ENCODE peak calls at places on chromosomes 16 and 17, in four cellular contexts. M is SK-N-SH, Y is HepG2, U is GM12878. A is an unnamed sample.

GRCh38 chr16:82033006-82033405 is 2.0 kb upstream of the HSD17B2 start:
- DNase-seq in M (no peak), Y (no peak), U (no peak), A (no peak)

GRCh38 chr16:49659356-49659755 is 196.6 kb downstream of the ZNF423 start:
- DNase-seq in M (no peak), Y (no peak), U (no peak), A (no peak)

GRCh38 chr17:78970834-78971763 is 8.6 kb downstream of the LGALS3BP start:
- DNase-seq in M (peak; percentile 93), Y (peak; percentile 81), U (no peak), A (peak; percentile 91)

GRCh38 chr17:63622571-63623390 is 564 bp downstream of the MAP3K3 start:
- DNase-seq in M (peak; percentile 94), Y (peak; percentile 49), U (no peak), A (peak; percentile 88)

GRCh38 chr17:22266231-22266630 is 573.9 kb downstream of the KCNJ18 start:
- DNase-seq in M (peak; percentile 71), Y (no peak), U (no peak), A (no peak)

GRCh38 chr16:75306102-75306762 is 54.8 kb upstream of the BCAR1 start:
- DNase-seq in M (no peak), Y (peak; percentile 95), U (no peak), A (peak; percentile 88)

GRCh38 chr16:89374393-89374948 is 115.9 kb downstream of the ANKRD11 start:
- DNase-seq in M (peak; percentile 79), Y (no peak), U (no peak), A (peak; percentile 31)

GRCh38 chr17:20241855-20242254 is 225.5 kb downstream of the LGALS9B start:
- DNase-seq in M (no peak), Y (no peak), U (no peak), A (no peak)

GRCh38 chr17:7259555-7259889 is 2.8 kb downstream of the CLDN7 start:
- DNase-seq in M (no peak), Y (no peak), U (no peak), A (no peak)

GRCh38 chr17:67218385-67218950 is 26.5 kb downstream of the HELZ start:
- DNase-seq in M (no peak), Y (no peak), U (no peak), A (no peak)

GRCh38 chr16:80932725-80933124 is 74.0 kb downstream of the CMC2 start:
- DNase-seq in M (peak; percentile 37), Y (no peak), U (no peak), A (no peak)

GRCh38 chr16:50637716-50638602 is 43.2 kb downstream of the SNX20 start:
- DNase-seq in M (no peak), Y (no peak), U (no peak), A (no peak)

GRCh38 chr16:24685539-24686432 is 43.7 kb upstream of the TNRC6A start:
- DNase-seq in M (peak; percentile 78), Y (peak; percentile 85), U (no peak), A (peak; percentile 58)

GRCh38 chr16:66081967-66082366 is 284.5 kb upstream of the CDH5 start:
- DNase-seq in M (no peak), Y (peak; percentile 18), U (no peak), A (peak; percentile 52)

GRCh38 chr17:15289285-15290185 is 24.4 kb upstream of the PMP22 start:
- DNase-seq in M (peak; percentile 39), Y (peak; percentile 25), U (no peak), A (peak; percentile 97)

GRCh38 chr17:17844079-17844478 is 7.3 kb upstream of the SREBF1 start:
- DNase-seq in M (peak; percentile 28), Y (no peak), U (no peak), A (no peak)

GRCh38 chr17:83064732-83065659 is 14.4 kb upstream of the METRNL start:
- DNase-seq in M (no peak), Y (no peak), U (no peak), A (no peak)

GRCh38 chr16:84647830-84648594 is at the start of gene KLHL36:
- DNase-seq in M (peak; percentile 96), Y (no peak), U (no peak), A (peak; percentile 82)

GRCh38 chr17:65191805-65192740 is 54.9 kb downstream of the RGS9 start:
- DNase-seq in M (no peak), Y (peak; percentile 20), U (no peak), A (peak; percentile 43)

GRCh38 chr16:89633064-89633631 is 19.7 kb downstream of the DPEP1 start:
- DNase-seq in M (peak; percentile 67), Y (no peak), U (no peak), A (peak; percentile 83)

GRCh38 chr16:13767215-13767614 is 152.7 kb upstream of the ERCC4 start:
- DNase-seq in M (no peak), Y (no peak), U (no peak), A (no peak)

GRCh38 chr16:21590791-21591190 is 8.6 kb upstream of the METTL9 start:
- DNase-seq in M (no peak), Y (no peak), U (no peak), A (no peak)

GRCh38 chr17:76599699-76600460 is 14.2 kb upstream of the ST6GALNAC2 start:
- DNase-seq in M (no peak), Y (no peak), U (no peak), A (no peak)

GRCh38 chr16:51542856-51543510 is 391.9 kb upstream of the SALL1 start:
- DNase-seq in M (peak; percentile 26), Y (no peak), U (no peak), A (no peak)

GRCh38 chr16:89583895-89584644 is 8.5 kb downstream of the CPNE7 start:
- DNase-seq in M (no peak), Y (no peak), U (no peak), A (no peak)

GRCh38 chr17:20852541-20853370 is 190.1 kb downstream of the USP22 start:
- DNase-seq in M (peak; percentile 33), Y (no peak), U (no peak), A (peak; percentile 48)

GRCh38 chr17:75457047-75457654 is 716 bp downstream of the TMEM94 start:
- DNase-seq in M (peak; percentile 86), Y (no peak), U (no peak), A (no peak)

GRCh38 chr16:48383877-48384304 is 1.3 kb downstream of the SIAH1 start:
- DNase-seq in M (no peak), Y (peak; percentile 70), U (no peak), A (no peak)

GRCh38 chr16:63323055-63323454 is 1286.8 kb upstream of the CDH8 start:
- DNase-seq in M (no peak), Y (no peak), U (no peak), A (no peak)

GRCh38 chr17:64787921-64788271 is 125.8 kb upstream of the SMURF2 start:
- DNase-seq in M (no peak), Y (no peak), U (no peak), A (no peak)

GRCh38 chr17:5864910-5865657 is 205.1 kb upstream of the WSCD1 start:
- DNase-seq in M (no peak), Y (no peak), U (no peak), A (no peak)

GRCh38 chr17:78079253-78079652 is 49.3 kb downstream of the TMC6 start:
- DNase-seq in M (no peak), Y (no peak), U (no peak), A (no peak)

GRCh38 chr16:15650019-15650697 is at the start of gene NDE1:
- DNase-seq in M (peak; percentile 98), Y (peak; percentile 93), U (no peak), A (peak; percentile 87)

GRCh38 chr17:61157246-61157887 is 242.3 kb upstream of the TBX2 start:
- DNase-seq in M (peak; percentile 54), Y (no peak), U (no peak), A (peak; percentile 42)

GRCh38 chr16:66486773-66487579 is 59.9 kb downstream of the BEAN1 start:
- DNase-seq in M (peak; percentile 48), Y (no peak), U (no peak), A (peak; percentile 33)

GRCh38 chr17:16880121-16880842 is 91.6 kb downstream of the TNFRSF13B start:
- DNase-seq in M (no peak), Y (no peak), U (no peak), A (no peak)

GRCh38 chr17:15943971-15944719 is 785 bp upstream of the ADORA2B start:
- DNase-seq in M (no peak), Y (no peak), U (no peak), A (no peak)

GRCh38 chr16:13158427-13158826 is 257.0 kb downstream of the SHISA9 start:
- DNase-seq in M (no peak), Y (no peak), U (no peak), A (no peak)

GRCh38 chr17:8563024-8563776 is 67.3 kb downstream of the MYH10 start:
- DNase-seq in M (peak; percentile 54), Y (no peak), U (no peak), A (no peak)

GRCh38 chr17:8555062-8555461 is 75.5 kb downstream of the MYH10 start:
- DNase-seq in M (no peak), Y (no peak), U (no peak), A (no peak)

GRCh38 chr17:8556074-8556473 is 74.5 kb downstream of the MYH10 start:
- DNase-seq in M (no peak), Y (no peak), U (no peak), A (peak; percentile 59)

GRCh38 chr17:8552582-8553320 is 77.8 kb downstream of the MYH10 start:
- DNase-seq in M (no peak), Y (no peak), U (no peak), A (no peak)

DNA sequence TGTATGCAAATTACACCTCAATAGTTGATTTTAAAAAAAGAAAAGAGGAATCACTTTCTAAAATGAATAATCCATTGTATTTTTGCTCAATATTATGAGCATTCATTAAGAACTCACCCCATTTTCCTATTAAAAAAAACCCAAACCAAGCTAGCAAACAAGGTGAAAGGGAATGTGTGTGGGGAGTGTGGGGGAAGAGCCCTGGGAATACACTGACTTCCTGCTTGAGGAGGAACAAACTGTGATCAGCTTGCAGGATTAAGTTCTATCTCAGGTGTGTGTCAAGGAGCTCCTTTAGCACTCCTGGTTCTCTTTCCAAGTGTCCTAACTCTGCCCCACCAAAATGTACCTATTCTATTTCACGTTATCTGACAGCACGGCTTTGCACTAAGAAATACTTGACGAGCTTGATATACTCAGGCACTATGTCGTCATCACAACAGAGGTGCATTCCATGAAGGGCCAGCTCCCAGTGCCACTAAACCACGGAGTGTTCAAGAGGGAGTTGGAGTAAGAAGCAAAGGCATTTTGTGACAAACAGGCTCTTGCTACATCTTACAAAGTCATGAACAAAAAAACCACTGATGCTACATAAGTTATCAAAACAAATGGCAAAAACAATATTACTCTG is 73.2 kb downstream of the MYH10 start:
- DNase-seq in M (no peak), Y (no peak), U (no peak), A (no peak)
- TF ChIP-seq PBX3 in M (no peak), Y (no peak), U (no peak), A (no peak)

GRCh38 chr17:1492249-1493206 is at the start of gene MYO1C:
- DNase-seq in M (no peak), Y (no peak), U (no peak), A (no peak)
- TF ChIP-seq PBX3 in M (no peak), Y (no peak), U (no peak), A (no peak)

GRCh38 chr17:28379814-28380571 is 8.5 kb downstream of the SARM1 start:
- DNase-seq in M (peak; percentile 76), Y (peak; percentile 77), U (no peak), A (no peak)
- TF ChIP-seq PBX3 in M (no peak), Y (no peak), U (no peak), A (no peak)

GRCh38 chr17:81338301-81339179 is 43.4 kb upstream of the SLC38A10 start:
- DNase-seq in M (peak; percentile 90), Y (no peak), U (no peak), A (no peak)

GRCh38 chr17:81339180-81339501 is 44.0 kb upstream of the SLC38A10 start:
- DNase-seq in M (peak; percentile 74), Y (peak; percentile 90), U (no peak), A (no peak)

GRCh38 chr17:81340606-81341346 is 45.7 kb upstream of the SLC38A10 start:
- DNase-seq in M (peak; percentile 74), Y (no peak), U (no peak), A (no peak)

GRCh38 chr17:81341347-81342061 is 46.4 kb upstream of the SLC38A10 start:
- DNase-seq in M (no peak), Y (no peak), U (no peak), A (no peak)

GRCh38 chr17:81339502-81340296 is 44.6 kb upstream of the SLC38A10 start:
- DNase-seq in M (no peak), Y (peak; percentile 99), U (no peak), A (peak; percentile 77)
- TF ChIP-seq PBX3 in M (no peak), Y (no peak), U (no peak), A (no peak)